ENCODE peak calls at places on chromosomes 7 and 10, in six cellular contexts. B is skeletal muscle cell; N is activated naive CD8-positive, alpha-beta T cell treated with anti-CD3 and anti-CD28 coated beads, Interleukin-2, amount 50 U/mL, for 24 hours; K is T1000; Y is neuronal stem cell; R is uterus. M is an unnamed sample.

GRCh38 chr7:47724335-47724982 is 142.5 kb upstream of the TNS3 start:
- DNase-seq in B (peak), N (no peak), K (no peak), Y (no peak), R (no peak), M (no peak)

GRCh38 chr7:18815261-18815840 is 302.1 kb downstream of the TWIST1 start:
- DNase-seq in B (no peak), N (no peak), K (no peak), Y (no peak), R (no peak), M (no peak)

GRCh38 chr7:40551685-40552576 is 417.1 kb downstream of the SUGCT start:
- DNase-seq in B (peak), N (no peak), K (no peak), Y (no peak), R (no peak), M (peak)

GRCh38 chr10:48468130-48468790 is 136.6 kb downstream of the ARHGAP22 start:
- DNase-seq in B (no peak), N (no peak), K (no peak), Y (no peak), R (no peak), M (no peak)

GRCh38 chr7:51589111-51589510 is 272.5 kb upstream of the COBL start:
- DNase-seq in B (no peak), N (no peak), K (no peak), Y (no peak), R (no peak), M (no peak)

GRCh38 chr7:13262929-13263530 is 575.6 kb downstream of the ARL4A start:
- DNase-seq in B (no peak), N (no peak), K (no peak), Y (peak), R (no peak), M (no peak)

GRCh38 chr10:63711866-63712716 is 190.9 kb downstream of the REEP3 start:
- DNase-seq in B (peak), N (no peak), K (peak), Y (no peak), R (peak), M (peak)

GRCh38 chr7:3916146-3916545 is 615.1 kb downstream of the SDK1 start:
- DNase-seq in B (peak), N (no peak), K (no peak), Y (no peak), R (no peak), M (no peak)

GRCh38 chr7:56175784-56176183 is 59.6 kb upstream of the NUPR2 start:
- DNase-seq in B (no peak), N (no peak), K (no peak), Y (no peak), R (no peak), M (no peak)

GRCh38 chr7:20865684-20866083 is 79.0 kb upstream of the SP8 start:
- DNase-seq in B (no peak), N (no peak), K (no peak), Y (no peak), R (no peak), M (no peak)

GRCh38 chr10:8088504-8088903 is 34.0 kb downstream of the GATA3 start:
- DNase-seq in B (no peak), N (peak), K (no peak), Y (no peak), R (no peak), M (no peak)

GRCh38 chr7:159104188-159105030 is 40.3 kb downstream of the VIPR2 start:
- DNase-seq in B (no peak), N (no peak), K (no peak), Y (no peak), R (peak), M (no peak)

GRCh38 chr10:131387018-131387529 is 75.6 kb upstream of the TCERG1L start:
- DNase-seq in B (no peak), N (no peak), K (no peak), Y (no peak), R (no peak), M (no peak)

GRCh38 chr10:16440396-16441105 is 3.7 kb downstream of the PTER start:
- DNase-seq in B (no peak), N (peak), K (no peak), Y (no peak), R (no peak), M (no peak)

GRCh38 chr7:130994378-130995115 is 260.5 kb upstream of the KLF14 start:
- DNase-seq in B (no peak), N (no peak), K (no peak), Y (no peak), R (peak), M (no peak)

GRCh38 chr7:12809476-12809875 is 122.0 kb downstream of the ARL4A start:
- DNase-seq in B (no peak), N (no peak), K (no peak), Y (no peak), R (no peak), M (no peak)

GRCh38 chr7:27697861-27698430 is 35.3 kb upstream of the HIBADH start:
- DNase-seq in B (no peak), N (no peak), K (no peak), Y (no peak), R (no peak), M (peak)

GRCh38 chr10:131648386-131649020 is 252.3 kb upstream of the PPP2R2D start:
- DNase-seq in B (no peak), N (no peak), K (no peak), Y (no peak), R (no peak), M (no peak)

GRCh38 chr7:36300696-36301350 is 88.8 kb upstream of the ANLN start:
- DNase-seq in B (no peak), N (no peak), K (no peak), Y (no peak), R (no peak), M (no peak)

GRCh38 chr7:109782806-109783205 is 1213.1 kb downstream of the DNAJB9 start:
- DNase-seq in B (no peak), N (no peak), K (no peak), Y (no peak), R (no peak), M (no peak)

GRCh38 chr10:3287566-3288445 is 115.2 kb upstream of the PITRM1 start:
- DNase-seq in B (no peak), N (no peak), K (no peak), Y (no peak), R (peak), M (no peak)

GRCh38 chr7:85564861-85565630 is 378.2 kb upstream of the SEMA3D start:
- DNase-seq in B (no peak), N (no peak), K (no peak), Y (no peak), R (no peak), M (no peak)

GRCh38 chr10:103991393-103992128 is 24.6 kb downstream of the SLK start:
- DNase-seq in B (no peak), N (no peak), K (no peak), Y (no peak), R (no peak), M (no peak)

GRCh38 chr10:8712653-8713052 is 658.2 kb downstream of the GATA3 start:
- DNase-seq in B (no peak), N (no peak), K (no peak), Y (no peak), R (no peak), M (no peak)

GRCh38 chr7:23471090-23471859 is 984 bp upstream of the IGF2BP3 start:
- DNase-seq in B (peak), N (peak), K (no peak), Y (peak), R (no peak), M (no peak)

GRCh38 chr10:98269435-98269912 is 1.5 kb upstream of the LOXL4 start:
- DNase-seq in B (peak), N (no peak), K (peak), Y (no peak), R (peak), M (peak)

GRCh38 chr7:92295391-92295790 is 49.6 kb downstream of the ANKIB1 start:
- DNase-seq in B (no peak), N (no peak), K (no peak), Y (no peak), R (no peak), M (no peak)

GRCh38 chr7:112023282-112023681 is 182.9 kb downstream of the DOCK4 start:
- DNase-seq in B (no peak), N (no peak), K (no peak), Y (no peak), R (no peak), M (no peak)

M was measured in epithelial cell of proximal tubule.